ENCODE peak calls at places on chromosomes 16 and 17, in ten cellular contexts. I is right lobe of liver, Q is dorsolateral prefrontal cortex, X is A549, G is fibroblast of the aortic adventitia, Z is mucosa of descending colon, H is epithelial cell of proximal tubule, S is tibial nerve, C is GM12878, B is heart right ventricle. R is an unnamed sample.

GRCh38 chr16:64731891-64732290 is 390.0 kb downstream of the CDH11 start:
- DNase-seq in I (no peak), Q (peak), Z (no peak), X (no peak), G (no peak), H (no peak), C (no peak), S (no peak), B (no peak), R (no peak)

GRCh38 chr17:45307290-45308015 is 9.4 kb downstream of the MAP3K14 start:
- DNase-seq in Z (no peak), X (no peak), Q (no peak), G (peak), C (peak), B (no peak), I (no peak), H (peak), S (peak), R (no peak)

GRCh38 chr17:33982872-33983271 is 272.2 kb upstream of the CCL2 start:
- DNase-seq in S (no peak), X (no peak), I (no peak), Q (no peak), Z (no peak), G (no peak), H (no peak), B (no peak), C (no peak), R (no peak)

GRCh38 chr17:67194134-67194533 is 50.9 kb downstream of the HELZ start:
- DNase-seq in X (peak), Q (no peak), G (peak), B (no peak), H (peak), Z (no peak), S (no peak), I (no peak), C (no peak), R (no peak)

GRCh38 chr17:10063730-10064221 is 134.6 kb downstream of the GAS7 start:
- DNase-seq in C (peak), I (no peak), B (no peak), H (no peak), Z (peak), Q (no peak), G (no peak), S (no peak), X (no peak), R (no peak)

GRCh38 chr17:76700290-76700626 is 10.5 kb downstream of the MXRA7 start:
- DNase-seq in C (no peak), S (no peak), I (no peak), Q (no peak), B (no peak), H (no peak), Z (no peak), G (peak), X (no peak), R (no peak)

GRCh38 chr16:52825882-52826281 is 226.8 kb downstream of the CHD9NB start:
- DNase-seq in S (no peak), H (no peak), B (no peak), I (no peak), X (no peak), Q (no peak), G (no peak), C (no peak), Z (no peak), R (peak)

GRCh38 chr17:38465420-38466345 is 37.4 kb downstream of the ARHGAP23 start:
- DNase-seq in C (no peak), Q (peak), X (no peak), Z (no peak), H (no peak), B (peak), G (peak), I (peak), S (peak), R (no peak)

GRCh38 chr17:57622886-57623433 is 122.1 kb downstream of the CCDC182 start:
- DNase-seq in H (no peak), I (no peak), S (no peak), G (peak), C (peak), X (peak), Z (no peak), B (no peak), Q (no peak), R (no peak)

GRCh38 chr17:4477286-4477791 is 21.3 kb upstream of the SPNS2 start:
- DNase-seq in X (no peak), Q (no peak), H (no peak), I (no peak), Z (no peak), G (no peak), S (no peak), B (no peak), C (no peak), R (no peak)

GRCh38 chr17:35073991-35074627 is 10.6 kb upstream of the RFFL start:
- DNase-seq in I (no peak), Z (no peak), C (no peak), B (no peak), H (no peak), G (no peak), X (no peak), Q (no peak), S (no peak), R (no peak)

GRCh38 chr16:60564588-60564987 is 1471.7 kb downstream of the CDH8 start:
- DNase-seq in I (no peak), B (no peak), G (no peak), X (no peak), C (no peak), Q (no peak), Z (no peak), S (no peak), H (no peak), R (no peak)

GRCh38 chr16:46894011-46894672 is 10.0 kb downstream of the GPT2 start:
- DNase-seq in G (no peak), I (peak), X (no peak), B (peak), S (no peak), H (no peak), Z (no peak), Q (peak), C (no peak), R (no peak)

GRCh38 chr17:33811006-33811760 is 443.9 kb upstream of the CCL2 start:
- DNase-seq in H (no peak), X (no peak), S (no peak), Z (no peak), Q (no peak), C (no peak), I (no peak), B (no peak), G (no peak), R (no peak)

GRCh38 chr17:2266045-2266864 is 37.3 kb downstream of the SMG6 start:
- DNase-seq in B (no peak), I (no peak), H (no peak), Z (no peak), X (no peak), G (no peak), S (no peak), Q (no peak), C (peak), R (peak)

GRCh38 chr17:77491921-77492445 is 351.2 kb downstream of the SEC14L1 start:
- DNase-seq in I (peak), B (no peak), Q (no peak), C (no peak), G (no peak), H (no peak), Z (no peak), X (no peak), S (no peak), R (no peak)

GRCh38 chr17:70654706-70655105 is 485.4 kb downstream of the KCNJ2 start:
- DNase-seq in H (no peak), C (no peak), I (no peak), G (no peak), X (no peak), S (peak), Q (no peak), Z (no peak), B (no peak), R (no peak)

GRCh38 chr17:63446218-63446980 is at the start of gene CYB561:
- DNase-seq in B (peak), S (peak), Z (peak), G (peak), Q (peak), H (no peak), I (peak), X (peak), C (no peak), R (no peak)

GRCh38 chr16:12917653-12918052 is 16.3 kb downstream of the SHISA9 start:
- DNase-seq in Z (no peak), Q (no peak), B (no peak), C (no peak), G (no peak), H (peak), X (peak), I (no peak), S (no peak), R (no peak)

GRCh38 chr17:29588561-29589411 is 662 bp downstream of the GIT1 start:
- DNase-seq in Z (peak), Q (no peak), X (peak), G (no peak), S (no peak), H (no peak), B (peak), I (peak), C (no peak), R (no peak)

GRCh38 chr17:21313320-21313719 is 28.8 kb downstream of the MAP2K3 start:
- DNase-seq in B (no peak), Z (peak), Q (no peak), S (no peak), H (no peak), I (no peak), G (no peak), X (no peak), C (no peak), R (no peak)

GRCh38 chr16:59440-60059 is 5.9 kb downstream of the SNRNP25 start:
- DNase-seq in B (no peak), C (no peak), X (no peak), I (no peak), Z (no peak), Q (peak), H (no peak), S (no peak), G (no peak), R (no peak)

GRCh38 chr17:17503566-17504130 is 7.5 kb upstream of the RASD1 start:
- DNase-seq in I (no peak), H (no peak), C (no peak), B (no peak), S (no peak), G (peak), Q (peak), Z (peak), X (no peak), R (no peak)

GRCh38 chr17:28317099-28317964 is 1.7 kb upstream of the TMEM97 start:
- DNase-seq in Q (no peak), X (no peak), C (no peak), I (no peak), G (no peak), Z (no peak), S (no peak), H (no peak), B (no peak), R (no peak)

GRCh38 chr16:66451548-66451947 is 24.5 kb downstream of the BEAN1 start:
- DNase-seq in S (no peak), C (no peak), X (no peak), G (no peak), H (no peak), B (no peak), Q (no peak), I (no peak), Z (no peak), R (no peak)

GRCh38 chr17:17063546-17064122 is 21.4 kb downstream of the MPRIP start:
- DNase-seq in Q (peak), G (no peak), H (no peak), X (no peak), B (peak), S (peak), Z (no peak), I (peak), C (no peak), R (no peak)

GRCh38 chr16:22027633-22028032 is 19.7 kb downstream of the MOSMO start:
- DNase-seq in Z (no peak), X (no peak), B (no peak), S (no peak), I (no peak), C (no peak), H (no peak), G (no peak), Q (no peak), R (no peak)

GRCh38 chr16:24253192-24253591 is 2.9 kb upstream of the CACNG3 start:
- DNase-seq in X (peak), H (no peak), B (no peak), G (peak), Q (peak), I (no peak), Z (no peak), S (no peak), C (no peak), R (peak)

GRCh38 chr17:15380447-15380846 is 39.0 kb upstream of the TEKT3 start:
- DNase-seq in G (no peak), Z (no peak), H (no peak), C (no peak), Q (no peak), B (no peak), X (no peak), I (no peak), S (no peak), R (no peak)

GRCh38 chr16:88922114-88922825 is 54.7 kb downstream of the CBFA2T3 start:
- DNase-seq in C (no peak), Q (peak), X (no peak), Z (peak), B (peak), G (peak), S (peak), H (no peak), I (peak), R (no peak)

GRCh38 chr17:65243838-65244237 is 106.7 kb downstream of the RGS9 start:
- DNase-seq in B (no peak), S (no peak), H (peak), Z (no peak), I (no peak), Q (peak), X (no peak), C (no peak), G (peak), R (peak)

GRCh38 chr17:27518750-27519521 is 62.7 kb downstream of the KSR1 start:
- DNase-seq in G (no peak), Q (no peak), X (no peak), Z (no peak), B (no peak), C (no peak), H (no peak), S (no peak), I (no peak), R (no peak)

GRCh38 chr17:78664476-78665384 is 87.5 kb upstream of the DNAH17 start:
- DNase-seq in H (peak), S (no peak), B (no peak), C (no peak), Z (no peak), X (no peak), I (no peak), Q (no peak), G (no peak), R (no peak)

GRCh38 chr17:6797718-6798351 is 21.8 kb downstream of the FBXO39 start:
- DNase-seq in I (peak), G (no peak), S (no peak), Q (no peak), Z (no peak), B (no peak), X (no peak), C (no peak), H (no peak), R (no peak)
- H3K4me3 ChIP-seq in I (no peak), G (no peak), S (no peak), Q (no peak), Z (no peak), B (no peak), X (no peak), C (no peak), H (no peak), R (no peak)

DNA sequence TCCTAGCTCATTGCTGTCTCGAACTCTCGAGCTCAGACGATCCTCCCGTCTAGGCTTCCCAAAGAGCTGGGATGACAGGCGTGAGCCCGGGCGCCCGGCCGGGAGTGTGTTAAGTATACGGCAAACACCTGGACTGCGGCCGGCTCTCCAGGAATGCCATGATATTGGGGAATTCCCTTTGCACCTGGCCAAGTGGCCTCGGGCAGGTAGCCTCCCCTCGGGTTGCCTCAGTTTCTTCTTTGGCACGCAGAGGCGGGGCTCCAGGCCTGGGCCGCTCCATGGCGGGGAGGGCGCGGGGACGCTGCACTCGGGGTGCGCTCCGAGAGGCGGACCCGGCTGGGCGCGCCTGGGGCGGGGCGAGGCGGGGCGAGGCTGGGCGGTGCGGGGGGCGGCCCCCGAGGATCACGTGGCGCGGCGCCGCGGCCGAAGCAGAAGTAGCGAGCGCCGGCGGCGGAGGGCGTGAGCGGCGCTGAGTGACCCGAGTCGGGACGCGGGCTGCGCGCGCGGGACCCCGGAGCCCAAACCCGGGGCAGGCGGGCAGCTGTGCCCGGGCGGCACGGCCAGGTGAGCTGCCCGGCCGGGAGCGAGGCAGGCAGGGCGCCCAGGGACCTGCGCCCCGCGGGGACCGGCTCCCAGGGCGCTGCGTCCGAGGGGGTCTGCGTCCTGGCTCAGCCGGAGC is at the start of gene PLCG2:
- DNase-seq in B (peak), G (no peak), H (no peak), Z (peak), S (no peak), I (peak), C (no peak), Q (no peak), X (peak), R (no peak)
- H3K4me3 ChIP-seq in B (peak), G (peak), H (peak), Z (peak), S (peak), I (peak), C (peak), Q (peak), X (peak), R (peak)

GRCh38 chr16:67547423-67548264 is 14.7 kb upstream of the CTCF start:
- DNase-seq in C (no peak), G (no peak), H (no peak), S (no peak), Z (peak), I (no peak), B (no peak), Q (no peak), X (no peak), R (peak)
- H3K4me3 ChIP-seq in C (peak), G (no peak), H (no peak), S (no peak), Z (no peak), I (no peak), B (no peak), Q (no peak), X (no peak), R (peak)

GRCh38 chr17:74859439-74860228 is at the start of gene GRIN2C:
- DNase-seq in H (no peak), S (no peak), Z (no peak), G (no peak), B (no peak), Q (no peak), I (no peak), X (no peak), C (no peak), R (no peak)
- H3K4me3 ChIP-seq in H (no peak), S (peak), Z (no peak), G (no peak), B (peak), Q (peak), I (no peak), X (peak), C (no peak), R (peak)

GRCh38 chr17:36948717-36949460 is at the start of gene AATF:
- DNase-seq in X (peak), Z (peak), G (peak), H (no peak), C (peak), B (peak), I (peak), Q (peak), S (peak), R (peak)

GRCh38 chr17:36949461-36949927 is 740 bp downstream of the AATF start:
- DNase-seq in S (no peak), Z (no peak), Q (no peak), H (no peak), X (no peak), B (no peak), G (no peak), I (no peak), C (no peak), R (no peak)

GRCh38 chr17:36946726-36947091 is 2.0 kb upstream of the AATF start:
- DNase-seq in S (no peak), C (no peak), G (no peak), B (no peak), Z (no peak), X (no peak), H (no peak), Q (no peak), I (no peak), R (no peak)

GRCh38 chr17:36950027-36950426 is 1.3 kb downstream of the AATF start:
- DNase-seq in C (no peak), X (no peak), S (no peak), G (peak), I (no peak), Z (no peak), B (no peak), H (no peak), Q (no peak), R (no peak)

GRCh38 chr17:36947922-36948716 is 635 bp upstream of the AATF start:
- DNase-seq in H (no peak), B (no peak), Q (no peak), G (no peak), C (no peak), Z (no peak), S (no peak), X (no peak), I (no peak), R (no peak)
- H3K4me3 ChIP-seq in H (peak), B (peak), Q (peak), G (peak), C (peak), Z (peak), S (peak), X (peak), I (peak), R (peak)

DNA sequence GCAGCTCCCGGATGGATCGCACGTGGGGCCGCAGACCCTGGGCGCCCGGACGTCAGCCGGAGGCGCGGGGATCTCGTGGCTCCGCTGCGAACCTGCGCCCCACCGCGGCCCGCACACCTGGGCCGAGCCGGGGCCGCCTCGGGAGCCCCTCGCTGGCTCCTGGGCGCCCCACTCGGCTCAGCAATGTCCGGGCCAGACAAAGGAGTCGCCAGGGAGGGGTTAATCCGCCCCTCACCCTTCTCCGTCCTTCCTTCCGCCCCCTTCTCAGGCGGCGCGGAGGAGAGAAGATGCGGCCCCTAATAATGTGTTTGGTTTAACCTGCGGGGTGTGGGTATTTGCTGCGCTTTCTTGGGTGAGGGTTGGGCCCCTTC is 47.6 kb upstream of the SLC38A10 start:
- DNase-seq in X (no peak), B (no peak), I (no peak), Q (no peak), H (no peak), S (no peak), G (no peak), C (no peak), Z (peak), R (no peak)
- H3K4me3 ChIP-seq in X (no peak), B (peak), I (peak), Q (peak), H (peak), S (peak), G (peak), C (peak), Z (no peak), R (no peak)

GRCh38 chr16:50425648-50426047 is 56.9 kb upstream of the BRD7 start:
- DNase-seq in H (no peak), Z (no peak), G (no peak), S (no peak), Q (no peak), X (no peak), B (no peak), C (no peak), I (no peak), R (peak)

GRCh38 chr16:50428742-50429141 is 60.0 kb upstream of the BRD7 start:
- DNase-seq in I (no peak), S (no peak), Q (no peak), H (no peak), G (no peak), Z (no peak), X (no peak), B (no peak), C (no peak), R (no peak)

GRCh38 chr16:50427107-50427506 is 58.3 kb upstream of the BRD7 start:
- DNase-seq in B (no peak), Z (no peak), S (no peak), I (no peak), H (no peak), Q (no peak), X (no peak), C (no peak), G (no peak), R (no peak)

GRCh38 chr16:50430076-50430475 is 61.3 kb upstream of the BRD7 start:
- DNase-seq in I (no peak), Z (no peak), H (no peak), B (no peak), S (no peak), X (no peak), C (no peak), Q (no peak), G (peak), R (no peak)

GRCh38 chr16:50428116-50428515 is 59.3 kb upstream of the BRD7 start:
- DNase-seq in I (no peak), Z (no peak), X (no peak), G (no peak), S (no peak), H (no peak), C (no peak), Q (no peak), B (no peak), R (no peak)
- H3K4me3 ChIP-seq in I (no peak), Z (no peak), X (no peak), G (no peak), S (no peak), H (no peak), C (no peak), Q (no peak), B (no peak), R (no peak)

GRCh38 chr16:31456988-31457360 is 2.3 kb upstream of the ARMC5 start:
- DNase-seq in B (no peak), S (no peak), Z (peak), C (no peak), Q (no peak), X (no peak), I (no peak), G (no peak), H (no peak), R (no peak)
- H3K4me3 ChIP-seq in B (peak), S (no peak), Z (no peak), C (peak), Q (no peak), X (no peak), I (no peak), G (peak), H (no peak), R (no peak)